ENCODE peak calls at places on chromosome 22, in eight cellular contexts. V is choroid plexus epithelial cell, L is bronchial epithelial cell, U is fibroblast of pulmonary artery, Z is neural progenitor cell, T is astrocyte of the cerebellum, C is cardiac muscle cell, N is RWPE1. E is an unnamed sample.
A peak's percentile ranks its signal among the peaks of the same experiment; 100 is the strongest.

GRCh38 chr22:24550028-24550901 is 4.7 kb downstream of the GUCD1 start:
- DNase-seq in C (peak; percentile 8), N (no peak), T (no peak), Z (no peak), U (peak; percentile 13), V (peak; percentile 13), L (no peak), E (no peak)

GRCh38 chr22:20952544-20953341 is 14.3 kb upstream of the AIFM3 start:
- DNase-seq in U (no peak), T (no peak), C (no peak), L (no peak), V (no peak), N (no peak), Z (no peak), E (no peak)

GRCh38 chr22:45885171-45885840 is 91.7 kb downstream of the WNT7B start:
- DNase-seq in V (no peak), U (no peak), L (no peak), T (no peak), N (no peak), Z (no peak), C (no peak), E (no peak)

GRCh38 chr22:26904483-26904882 is 247.1 kb downstream of the MIAT start:
- DNase-seq in V (no peak), C (no peak), U (no peak), Z (no peak), N (no peak), L (no peak), T (no peak), E (no peak)

GRCh38 chr22:35446365-35446764 is 46.4 kb downstream of the MCM5 start:
- DNase-seq in L (peak; percentile 93), T (peak; percentile 56), N (peak; percentile 70), V (peak; percentile 94), C (peak; percentile 86), Z (no peak), U (peak; percentile 79), E (no peak)

GRCh38 chr22:26921726-26922125 is 264.3 kb downstream of the MIAT start:
- DNase-seq in V (no peak), C (no peak), L (no peak), U (no peak), Z (no peak), T (no peak), N (no peak), E (no peak)

GRCh38 chr22:18929459-18929858 is 6.6 kb downstream of the PRODH start:
- DNase-seq in Z (no peak), L (no peak), T (no peak), C (no peak), N (no peak), U (no peak), V (no peak), E (no peak)

GRCh38 chr22:18110944-18111758 is 542 bp downstream of the TUBA8 start:
- DNase-seq in C (no peak), V (no peak), U (no peak), N (no peak), L (no peak), T (no peak), Z (peak; percentile 29), E (no peak)

GRCh38 chr22:32494971-32495370 is 20.4 kb downstream of the FBXO7 start:
- DNase-seq in L (no peak), T (no peak), U (no peak), N (no peak), V (no peak), Z (no peak), C (no peak), E (no peak)

GRCh38 chr22:45006873-45007246 is 2.9 kb downstream of the PHF21B start:
- DNase-seq in T (no peak), N (no peak), U (no peak), V (no peak), C (no peak), L (no peak), Z (peak; percentile 84), E (no peak)

GRCh38 chr22:45914309-45914708 is 62.7 kb downstream of the WNT7B start:
- DNase-seq in U (no peak), T (no peak), L (no peak), C (no peak), N (no peak), V (no peak), Z (no peak), E (no peak)

DNA sequence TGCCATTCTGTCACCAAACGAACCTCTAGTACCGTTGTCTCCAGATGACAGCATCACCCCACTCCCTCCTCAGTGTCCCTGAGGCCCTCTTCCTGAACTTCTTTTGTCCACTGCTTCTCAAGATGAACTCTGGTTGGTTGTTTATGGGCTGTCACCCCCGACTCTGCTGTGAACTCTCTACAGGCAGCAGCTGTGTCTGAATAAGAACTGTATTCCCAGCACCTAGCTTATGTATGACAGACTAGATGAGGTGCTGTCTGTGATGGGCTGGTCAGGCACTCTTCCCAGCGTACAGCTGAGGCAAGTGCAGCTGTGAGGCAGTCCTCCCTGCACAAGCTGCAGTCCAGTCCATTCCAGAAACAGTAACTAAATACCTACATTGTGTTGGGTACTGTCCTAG is 111.4 kb upstream of the PITPNB start:
- DNase-seq in C (no peak), U (no peak), V (no peak), Z (no peak), L (no peak), N (no peak), T (no peak), E (no peak)
- TF ChIP-seq CTCF in C (no peak), U (no peak), V (no peak), Z (no peak), L (no peak), N (no peak), T (no peak), E (no peak)

DNA sequence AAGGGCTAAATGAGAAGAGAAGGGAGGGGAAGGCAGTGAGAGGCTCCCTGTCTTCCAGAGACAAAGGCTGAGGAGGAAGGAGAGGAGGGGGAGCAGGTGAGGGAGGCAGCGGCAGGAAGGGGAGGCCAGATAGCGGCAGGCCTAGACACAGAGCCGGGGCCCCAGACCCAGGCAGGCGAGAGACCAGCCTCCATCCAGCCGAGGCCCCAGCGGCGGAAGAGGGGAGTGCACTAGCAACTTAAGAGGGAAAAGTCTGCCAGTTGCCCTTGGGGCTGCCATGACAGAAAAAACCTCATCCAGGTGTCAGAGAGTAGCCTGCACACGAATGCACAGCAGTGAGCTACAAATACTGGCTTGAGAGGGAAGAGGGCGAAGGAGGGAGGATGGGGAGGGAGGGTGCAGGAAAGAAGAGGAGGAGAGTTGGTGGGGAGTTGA is 46.7 kb downstream of the IGLL1 start:
- DNase-seq in N (peak; percentile 2), U (peak; percentile 46), Z (peak; percentile 91), L (peak; percentile 5), C (peak; percentile 61), V (peak; percentile 62), T (no peak), E (no peak)
- TF ChIP-seq CTCF in N (peak; percentile 25), U (peak; percentile 46), Z (peak; percentile 63), L (peak; percentile 52), C (peak; percentile 52), V (peak; percentile 69), T (peak; percentile 67), E (peak; percentile 11)

GRCh38 chr22:37636186-37636948 is 3.1 kb upstream of the SH3BP1 start:
- DNase-seq in Z (no peak), T (peak; percentile 69), U (peak; percentile 68), V (peak; percentile 98), N (no peak), C (peak; percentile 84), L (no peak), E (no peak)
- TF ChIP-seq CTCF in Z (peak; percentile 23), T (peak; percentile 64), U (peak; percentile 51), V (peak; percentile 64), N (no peak), C (peak; percentile 48), L (peak; percentile 6), E (no peak)

GRCh38 chr22:40189979-40190378 is 12.3 kb downstream of the TNRC6B start:
- DNase-seq in L (no peak), C (no peak), N (no peak), Z (no peak), U (no peak), T (no peak), V (no peak), E (no peak)

GRCh38 chr22:40182231-40182835 is 4.6 kb downstream of the TNRC6B start:
- DNase-seq in N (no peak), L (peak; percentile 26), V (no peak), T (no peak), U (no peak), C (no peak), Z (no peak), E (no peak)

GRCh38 chr22:40183029-40183581 is 5.4 kb downstream of the TNRC6B start:
- DNase-seq in C (peak; percentile 90), V (peak; percentile 93), T (peak; percentile 79), Z (peak; percentile 39), L (peak; percentile 59), N (no peak), U (peak; percentile 89), E (no peak)

GRCh38 chr22:40190501-40190900 is 12.8 kb downstream of the TNRC6B start:
- DNase-seq in L (no peak), V (no peak), Z (no peak), C (no peak), N (no peak), T (no peak), U (no peak), E (no peak)

DNA sequence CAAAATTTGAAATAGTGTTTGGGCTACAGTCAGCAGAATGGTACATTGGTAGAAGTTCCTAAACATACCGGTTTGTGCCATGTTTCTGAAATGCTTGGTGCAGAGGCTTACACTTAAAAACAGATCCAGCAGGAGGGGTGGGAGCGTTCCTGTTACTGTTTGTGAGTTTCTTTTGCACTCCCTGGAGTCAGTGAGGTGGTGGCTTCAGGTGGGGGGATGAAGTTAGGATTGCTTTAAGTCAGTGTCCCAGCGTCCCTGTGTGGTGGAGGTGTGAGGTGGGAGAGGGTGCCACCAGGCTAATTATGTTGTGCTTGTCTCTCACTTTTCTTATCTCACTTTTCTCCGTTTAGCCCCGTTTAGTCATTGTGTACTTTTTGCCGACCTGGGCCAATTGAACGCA is 9.7 kb downstream of the TNRC6B start:
- DNase-seq in Z (no peak), T (no peak), C (no peak), N (no peak), U (no peak), L (no peak), V (no peak), E (no peak)
- TF ChIP-seq CTCF in Z (no peak), T (no peak), C (no peak), N (no peak), U (no peak), L (no peak), V (no peak), E (no peak)

GRCh38 chr22:40679964-40680818 is 907 bp downstream of the MCHR1 start:
- DNase-seq in Z (peak; percentile 69), L (no peak), V (peak; percentile 27), N (no peak), U (peak; percentile 46), T (no peak), C (peak; percentile 37), E (no peak)
- TF ChIP-seq CTCF in Z (no peak), L (no peak), V (peak; percentile 31), N (no peak), U (peak; percentile 17), T (peak; percentile 11), C (peak; percentile 21), E (no peak)

DNA sequence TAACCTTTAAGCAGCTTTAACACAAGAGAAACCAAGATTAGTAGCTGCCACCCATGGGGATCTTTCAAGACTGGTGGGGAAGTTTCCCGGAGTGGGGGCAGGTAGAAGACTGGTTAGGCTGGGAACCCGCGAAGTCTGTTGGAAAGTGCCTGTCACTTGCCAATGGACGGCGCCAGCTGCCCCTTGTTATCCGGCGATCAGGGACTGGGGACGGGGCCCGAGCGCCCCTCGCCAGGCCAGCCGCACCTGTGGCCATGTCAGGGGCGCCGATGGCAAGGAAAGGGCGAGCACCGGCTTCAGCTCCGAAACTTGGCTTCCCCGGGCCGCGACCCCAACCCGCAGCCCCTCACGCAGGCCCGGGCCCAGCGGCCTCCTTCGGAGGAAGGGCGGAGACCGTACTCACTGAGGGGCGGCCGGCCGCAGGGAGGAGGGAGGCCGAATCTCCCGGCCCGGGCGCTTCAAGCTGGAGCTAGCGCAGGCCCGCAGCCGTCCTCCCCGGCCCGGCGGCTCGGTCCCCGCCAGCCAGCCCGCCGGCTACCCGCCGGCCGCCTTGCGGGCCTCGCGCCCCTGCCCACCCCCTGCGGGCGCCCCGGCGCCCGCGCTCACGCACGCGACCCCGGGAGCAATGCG is 539 bp downstream of the EIF4ENIF1 start:
- DNase-seq in V (peak; percentile 28), U (peak; percentile 27), Z (peak; percentile 72), L (no peak), N (no peak), T (no peak), C (peak; percentile 46), E (no peak)
- TF ChIP-seq CTCF in V (no peak), U (no peak), Z (no peak), L (no peak), N (no peak), T (no peak), C (no peak), E (no peak)

E was measured in AG09319.